ENCODE peak calls at places on chromosomes 7 and 10, in five cellular contexts. Q is GM23338, P is SK-N-SH, L is A549, N is HCT116. V is an unnamed sample.
A peak's percentile ranks its signal among the peaks of the same experiment; 100 is the strongest.

GRCh38 chr7:64618785-64619456 is 47.0 kb upstream of the ZNF107 start:
- DNase-seq in N (peak; percentile 59), L (peak; percentile 62), Q (peak; percentile 80), P (peak; percentile 53), V (no peak)

GRCh38 chr7:48280100-48280499 is 108.8 kb downstream of the ABCA13 start:
- DNase-seq in Q (no peak), P (no peak), L (no peak), N (no peak), V (no peak)

GRCh38 chr10:28444031-28444430 is 88.9 kb upstream of the WAC start:
- DNase-seq in Q (peak; percentile 35), L (no peak), P (no peak), N (no peak), V (no peak)

GRCh38 chr7:19143930-19144574 is 1.2 kb downstream of the FERD3L start:
- DNase-seq in N (no peak), P (peak; percentile 23), Q (peak; percentile 76), L (no peak), V (no peak)

GRCh38 chr10:32031920-32032319 is 24.3 kb downstream of the KIF5B start:
- DNase-seq in Q (no peak), N (no peak), L (no peak), P (no peak), V (no peak)

GRCh38 chr10:106424981-106425380 is 739.5 kb downstream of the SORCS1 start:
- DNase-seq in Q (no peak), P (no peak), L (peak; percentile 6), N (no peak), V (no peak)

GRCh38 chr7:152354061-152354460 is 81.7 kb downstream of the KMT2C start:
- DNase-seq in Q (no peak), L (no peak), N (no peak), P (no peak), V (no peak)

GRCh38 chr10:59880976-59881510 is 25.3 kb downstream of the CCDC6 start:
- DNase-seq in P (no peak), N (no peak), Q (no peak), L (no peak), V (no peak)

GRCh38 chr10:123301077-123301875 is 147.1 kb downstream of the BUB3 start:
- DNase-seq in P (peak; percentile 40), L (no peak), Q (no peak), N (no peak), V (no peak)

GRCh38 chr7:154928136-154929005 is 74.6 kb downstream of the PAXIP1 start:
- DNase-seq in L (peak; percentile 92), N (peak; percentile 91), P (peak; percentile 58), Q (peak; percentile 59), V (peak; percentile 58)

GRCh38 chr10:113751116-113751728 is at the start of gene PLEKHS1:
- DNase-seq in N (no peak), P (no peak), L (no peak), Q (no peak), V (no peak)

GRCh38 chr10:119305860-119306513 is 98.6 kb downstream of the GRK5 start:
- DNase-seq in Q (no peak), N (peak; percentile 97), P (no peak), L (peak; percentile 92), V (peak; percentile 99)

GRCh38 chr10:114094795-114095194 is 51.1 kb downstream of the ADRB1 start:
- DNase-seq in Q (no peak), L (no peak), N (no peak), P (no peak), V (no peak)

GRCh38 chr7:107187774-107188173 is 19.0 kb downstream of the HBP1 start:
- DNase-seq in L (no peak), N (no peak), P (no peak), Q (no peak), V (no peak)

GRCh38 chr7:26497801-26498596 is 206.3 kb downstream of the SNX10 start:
- DNase-seq in L (no peak), Q (no peak), P (no peak), N (no peak), V (no peak)

GRCh38 chr7:74606101-74606908 is 51.2 kb upstream of the GTF2I start:
- DNase-seq in L (no peak), N (no peak), P (peak; percentile 89), Q (peak; percentile 68), V (peak; percentile 23)

GRCh38 chr7:107312418-107312817 is 143.6 kb downstream of the HBP1 start:
- DNase-seq in Q (no peak), P (no peak), L (no peak), N (no peak), V (no peak)

GRCh38 chr10:74474022-74474713 is 323.1 kb downstream of the ADK start:
- DNase-seq in P (no peak), Q (no peak), L (no peak), N (no peak), V (no peak)

GRCh38 chr10:43591303-43591904 is 14.8 kb upstream of the ZNF485 start:
- DNase-seq in L (no peak), P (no peak), Q (no peak), N (no peak), V (no peak)

GRCh38 chr10:6445671-6446278 is 134.3 kb downstream of the PRKCQ start:
- DNase-seq in N (peak; percentile 18), Q (peak; percentile 70), L (peak; percentile 60), P (peak; percentile 38), V (no peak)

GRCh38 chr7:36620166-36620708 is 104.1 kb downstream of the AOAH start:
- DNase-seq in Q (no peak), P (no peak), L (no peak), N (no peak), V (no peak)

GRCh38 chr10:131816941-131817700 is 83.7 kb upstream of the PPP2R2D start:
- DNase-seq in N (no peak), P (peak; percentile 6), Q (no peak), L (no peak), V (no peak)

GRCh38 chr7:13016633-13017324 is 329.3 kb downstream of the ARL4A start:
- DNase-seq in P (no peak), L (peak; percentile 48), Q (peak; percentile 8), N (peak; percentile 71), V (no peak)

GRCh38 chr10:15046626-15047025 is 2.9 kb downstream of the OLAH start:
- DNase-seq in N (no peak), L (no peak), Q (no peak), P (no peak), V (no peak)

GRCh38 chr7:134024729-134025128 is 102.4 kb upstream of the LRGUK start:
- DNase-seq in N (no peak), P (peak; percentile 30), L (no peak), Q (no peak), V (no peak)

GRCh38 chr10:49081532-49082275 is 33.6 kb downstream of the VSTM4 start:
- DNase-seq in P (peak; percentile 61), N (no peak), Q (peak; percentile 31), L (no peak), V (no peak)

GRCh38 chr10:52442576-52442975 is 128.5 kb downstream of the DKK1 start:
- DNase-seq in N (no peak), L (peak; percentile 53), P (no peak), Q (no peak), V (no peak)

GRCh38 chr10:21082206-21082605 is 185.1 kb upstream of the NEBL start:
- DNase-seq in N (no peak), L (no peak), P (no peak), Q (no peak), V (no peak)

GRCh38 chr7:131495679-131496498 is 60.5 kb downstream of the PODXL start:
- DNase-seq in L (no peak), P (no peak), Q (no peak), N (no peak), V (no peak)

GRCh38 chr7:27615420-27616185 is 47.1 kb downstream of the HIBADH start:
- DNase-seq in Q (no peak), L (no peak), N (no peak), P (no peak), V (peak; percentile 37)

GRCh38 chr10:36097696-36098095 is 455.6 kb upstream of the FZD8 start:
- DNase-seq in L (no peak), Q (no peak), P (no peak), N (no peak), V (no peak)

GRCh38 chr7:43307522-43307921 is 195.1 kb downstream of the HECW1 start:
- DNase-seq in P (no peak), L (no peak), Q (no peak), N (no peak), V (no peak)

GRCh38 chr7:29146888-29147609 is 712 bp upstream of the CPVL start:
- DNase-seq in N (peak; percentile 8), P (no peak), L (no peak), Q (peak; percentile 43), V (no peak)

GRCh38 chr7:99142727-99143521 is 984 bp downstream of the SMURF1 start:
- DNase-seq in P (peak; percentile 97), L (peak; percentile 98), Q (peak; percentile 100), N (peak; percentile 78), V (peak; percentile 88)

GRCh38 chr7:156943091-156944041 is 6.1 kb upstream of the NOM1 start:
- DNase-seq in N (no peak), Q (peak; percentile 51), P (no peak), L (no peak), V (no peak)

DNA sequence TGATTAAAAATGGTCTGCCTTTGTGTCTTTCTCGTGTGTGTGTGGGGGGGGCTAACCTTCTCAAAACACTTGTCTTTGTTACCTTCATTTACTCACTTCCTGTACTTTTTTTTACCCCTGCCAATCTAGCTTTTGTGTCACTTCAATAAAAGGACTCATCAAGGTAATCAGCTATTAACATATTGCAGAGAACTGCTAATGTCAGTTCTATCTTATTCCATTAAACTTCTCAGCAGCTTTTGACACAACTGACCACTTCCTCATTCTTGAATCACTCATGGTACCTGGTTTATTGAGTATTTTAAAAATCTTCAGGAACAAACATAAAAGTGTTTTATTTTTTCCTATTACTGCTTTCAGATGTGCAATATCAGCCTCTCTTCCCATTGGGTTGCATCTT is 59.8 kb downstream of the SLC25A40 start:
- DNase-seq in N (no peak), L (no peak), P (no peak), Q (no peak), V (peak; percentile 6)
- TF ChIP-seq REST in N (no peak), L (no peak), P (no peak), Q (no peak), V (no peak)

GRCh38 chr7:140533394-140533872 is 54.1 kb upstream of the MKRN1 start:
- DNase-seq in L (no peak), Q (no peak), N (no peak), P (no peak), V (no peak)
- TF ChIP-seq REST in L (no peak), Q (no peak), N (no peak), P (no peak), V (no peak)

GRCh38 chr7:124201768-124202349 is 169.0 kb upstream of the TMEM229A start:
- DNase-seq in Q (no peak), P (no peak), L (no peak), N (no peak), V (no peak)
- TF ChIP-seq REST in Q (no peak), P (no peak), L (no peak), N (no peak), V (no peak)

GRCh38 chr10:89699581-89700064 is 1.8 kb upstream of the KIF20B start:
- DNase-seq in P (no peak), N (no peak), L (no peak), Q (no peak), V (peak; percentile 29)

GRCh38 chr10:89700914-89701237 is 514 bp upstream of the KIF20B start:
- DNase-seq in Q (no peak), L (no peak), N (no peak), P (no peak), V (no peak)

GRCh38 chr10:89701238-89702120 is at the start of gene KIF20B:
- DNase-seq in L (peak; percentile 96), P (peak; percentile 92), N (peak; percentile 93), Q (peak; percentile 99), V (peak; percentile 97)

GRCh38 chr10:89705466-89705865 is 4.1 kb downstream of the KIF20B start:
- DNase-seq in L (no peak), Q (no peak), N (no peak), P (no peak), V (no peak)

GRCh38 chr10:89702121-89702480 is 711 bp downstream of the KIF20B start:
- DNase-seq in Q (peak; percentile 6), L (no peak), P (peak; percentile 11), N (no peak), V (peak; percentile 39)
- TF ChIP-seq REST in Q (no peak), L (no peak), P (no peak), N (no peak), V (no peak)